ENCODE peak calls at places on chromosomes 7 and 10, in ten cellular contexts. One of them, this sample, is unnamed.

GRCh38 chr10:49651917-49652316 is 27.5 kb upstream of the C10orf53 start:
- DNase-seq in nephron progenitor cell: no peak
- DNase-seq in heart left ventricle: no peak
- DNase-seq in lung: peak; percentile 25
- DNase-seq in WTC11: no peak
- DNase-seq in choroid plexus epithelial cell: no peak
- DNase-seq in cardiac fibroblast: no peak
- DNase-seq in heart right ventricle: no peak
- DNase-seq in lower lobe of right lung: no peak
- DNase-seq in left lung: no peak
- DNase-seq in this sample: no peak

GRCh38 chr10:101903827-101904520 is 60.4 kb upstream of the KCNIP2 start:
- DNase-seq in nephron progenitor cell: no peak
- DNase-seq in heart left ventricle: no peak
- DNase-seq in lung: no peak
- DNase-seq in WTC11: no peak
- DNase-seq in choroid plexus epithelial cell: no peak
- DNase-seq in cardiac fibroblast: peak; percentile 21
- DNase-seq in heart right ventricle: no peak
- DNase-seq in lower lobe of right lung: no peak
- DNase-seq in left lung: no peak
- DNase-seq in this sample: no peak

GRCh38 chr10:642186-642890 is 47.1 kb downstream of the DIP2C start:
- DNase-seq in nephron progenitor cell: no peak
- DNase-seq in heart left ventricle: no peak
- DNase-seq in lung: no peak
- DNase-seq in WTC11: no peak
- DNase-seq in choroid plexus epithelial cell: no peak
- DNase-seq in cardiac fibroblast: no peak
- DNase-seq in heart right ventricle: no peak
- DNase-seq in lower lobe of right lung: peak; percentile 52
- DNase-seq in left lung: no peak
- DNase-seq in this sample: no peak

GRCh38 chr7:152073352-152073751 is 47.9 kb downstream of the GALNT11 start:
- DNase-seq in nephron progenitor cell: no peak
- DNase-seq in heart left ventricle: no peak
- DNase-seq in lung: no peak
- DNase-seq in WTC11: no peak
- DNase-seq in choroid plexus epithelial cell: no peak
- DNase-seq in cardiac fibroblast: no peak
- DNase-seq in heart right ventricle: no peak
- DNase-seq in lower lobe of right lung: no peak
- DNase-seq in left lung: no peak
- DNase-seq in this sample: no peak

GRCh38 chr10:66329116-66329515 is 596.7 kb upstream of the LRRTM3 start:
- DNase-seq in nephron progenitor cell: no peak
- DNase-seq in heart left ventricle: no peak
- DNase-seq in lung: no peak
- DNase-seq in WTC11: peak; percentile 12
- DNase-seq in choroid plexus epithelial cell: no peak
- DNase-seq in cardiac fibroblast: no peak
- DNase-seq in heart right ventricle: no peak
- DNase-seq in lower lobe of right lung: no peak
- DNase-seq in left lung: no peak
- DNase-seq in this sample: no peak

GRCh38 chr7:66380285-66380888 is 175.3 kb downstream of the TPST1 start:
- DNase-seq in nephron progenitor cell: no peak
- DNase-seq in heart left ventricle: no peak
- DNase-seq in lung: no peak
- DNase-seq in WTC11: no peak
- DNase-seq in choroid plexus epithelial cell: no peak
- DNase-seq in cardiac fibroblast: peak; percentile 81
- DNase-seq in heart right ventricle: no peak
- DNase-seq in lower lobe of right lung: no peak
- DNase-seq in left lung: no peak
- DNase-seq in this sample: no peak

GRCh38 chr7:36011588-36011965 is 141.5 kb upstream of the EEPD1 start:
- DNase-seq in nephron progenitor cell: no peak
- DNase-seq in heart left ventricle: no peak
- DNase-seq in lung: no peak
- DNase-seq in WTC11: peak; percentile 22
- DNase-seq in choroid plexus epithelial cell: peak; percentile 28
- DNase-seq in cardiac fibroblast: no peak
- DNase-seq in heart right ventricle: no peak
- DNase-seq in lower lobe of right lung: no peak
- DNase-seq in left lung: no peak
- DNase-seq in this sample: no peak

GRCh38 chr10:62244785-62245595 is 23.7 kb downstream of the RTKN2 start:
- DNase-seq in nephron progenitor cell: peak; percentile 18
- DNase-seq in heart left ventricle: peak; percentile 56
- DNase-seq in lung: no peak
- DNase-seq in WTC11: no peak
- DNase-seq in choroid plexus epithelial cell: peak; percentile 90
- DNase-seq in cardiac fibroblast: peak; percentile 92
- DNase-seq in heart right ventricle: peak; percentile 70
- DNase-seq in lower lobe of right lung: no peak
- DNase-seq in left lung: no peak
- DNase-seq in this sample: no peak

GRCh38 chr7:110801502-110801901 is 289.4 kb upstream of the LRRN3 start:
- DNase-seq in nephron progenitor cell: no peak
- DNase-seq in heart left ventricle: no peak
- DNase-seq in lung: no peak
- DNase-seq in WTC11: no peak
- DNase-seq in choroid plexus epithelial cell: no peak
- DNase-seq in cardiac fibroblast: no peak
- DNase-seq in heart right ventricle: no peak
- DNase-seq in lower lobe of right lung: no peak
- DNase-seq in left lung: no peak
- DNase-seq in this sample: no peak

GRCh38 chr10:50439806-50440205 is 183.9 kb downstream of the SGMS1 start:
- DNase-seq in nephron progenitor cell: no peak
- DNase-seq in heart left ventricle: no peak
- DNase-seq in lung: no peak
- DNase-seq in WTC11: no peak
- DNase-seq in choroid plexus epithelial cell: peak; percentile 42
- DNase-seq in cardiac fibroblast: peak; percentile 16
- DNase-seq in heart right ventricle: no peak
- DNase-seq in lower lobe of right lung: no peak
- DNase-seq in left lung: no peak
- DNase-seq in this sample: no peak

GRCh38 chr10:112834661-112835060 is 115.4 kb upstream of the TCF7L2 start:
- DNase-seq in nephron progenitor cell: no peak
- DNase-seq in heart left ventricle: no peak
- DNase-seq in lung: peak; percentile 67
- DNase-seq in WTC11: no peak
- DNase-seq in choroid plexus epithelial cell: no peak
- DNase-seq in cardiac fibroblast: no peak
- DNase-seq in heart right ventricle: no peak
- DNase-seq in lower lobe of right lung: peak; percentile 84
- DNase-seq in left lung: peak; percentile 66
- DNase-seq in this sample: no peak

GRCh38 chr10:131874991-131875451 is 25.8 kb upstream of the PPP2R2D start:
- DNase-seq in nephron progenitor cell: peak; percentile 90
- DNase-seq in heart left ventricle: peak; percentile 61
- DNase-seq in lung: peak; percentile 70
- DNase-seq in WTC11: peak; percentile 91
- DNase-seq in choroid plexus epithelial cell: peak; percentile 90
- DNase-seq in cardiac fibroblast: peak; percentile 83
- DNase-seq in heart right ventricle: peak; percentile 61
- DNase-seq in lower lobe of right lung: peak; percentile 77
- DNase-seq in left lung: peak; percentile 61
- DNase-seq in this sample: peak; percentile 86

GRCh38 chr10:65341323-65341922 is 1584.4 kb upstream of the LRRTM3 start:
- DNase-seq in nephron progenitor cell: no peak
- DNase-seq in heart left ventricle: peak; percentile 60
- DNase-seq in lung: no peak
- DNase-seq in WTC11: no peak
- DNase-seq in choroid plexus epithelial cell: peak; percentile 31
- DNase-seq in cardiac fibroblast: peak; percentile 57
- DNase-seq in heart right ventricle: peak; percentile 69
- DNase-seq in lower lobe of right lung: no peak
- DNase-seq in left lung: no peak
- DNase-seq in this sample: no peak

GRCh38 chr7:105012503-105013282 is 1.3 kb upstream of the KMT2E start:
- DNase-seq in nephron progenitor cell: peak; percentile 94
- DNase-seq in heart left ventricle: peak; percentile 100
- DNase-seq in lung: peak; percentile 100
- DNase-seq in WTC11: peak; percentile 97
- DNase-seq in choroid plexus epithelial cell: peak; percentile 99
- DNase-seq in cardiac fibroblast: peak; percentile 99
- DNase-seq in heart right ventricle: peak; percentile 100
- DNase-seq in lower lobe of right lung: peak; percentile 99
- DNase-seq in left lung: peak; percentile 100
- DNase-seq in this sample: peak; percentile 97
- TF ChIP-seq CTCF in nephron progenitor cell: no peak
- TF ChIP-seq CTCF in heart left ventricle: no peak
- TF ChIP-seq CTCF in lung: no peak
- TF ChIP-seq CTCF in WTC11: no peak
- TF ChIP-seq CTCF in choroid plexus epithelial cell: no peak
- TF ChIP-seq CTCF in cardiac fibroblast: no peak
- TF ChIP-seq CTCF in heart right ventricle: no peak
- TF ChIP-seq CTCF in lower lobe of right lung: no peak
- TF ChIP-seq CTCF in left lung: no peak
- TF ChIP-seq CTCF in this sample: no peak

DNA sequence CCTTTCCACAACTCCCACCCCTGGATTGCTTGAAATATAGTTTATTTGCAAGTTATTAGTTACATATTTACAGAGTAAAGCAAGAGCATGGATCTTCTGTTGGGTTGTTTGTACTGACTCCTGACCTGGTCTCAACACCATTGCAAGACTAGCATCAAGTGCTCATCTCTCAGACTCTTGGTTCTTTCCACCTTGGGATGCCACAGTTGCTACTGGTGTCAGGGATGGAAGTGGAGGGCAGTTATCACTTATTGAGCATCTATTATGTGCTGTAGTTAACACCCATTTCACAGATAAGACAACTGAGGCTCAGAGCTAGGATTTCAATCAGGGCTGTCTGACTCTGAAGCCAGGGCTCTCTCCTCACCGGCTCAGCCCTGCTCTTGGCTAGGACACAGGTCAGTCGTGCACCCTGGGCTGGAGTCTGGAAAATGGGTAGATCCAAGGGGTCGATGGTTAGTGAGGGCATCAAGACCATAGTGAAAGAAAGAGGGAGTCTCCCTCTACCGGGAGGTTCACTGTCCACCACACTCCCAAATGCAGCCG is 614 bp upstream of the ADAMTS14 start:
- DNase-seq in nephron progenitor cell: no peak
- DNase-seq in heart left ventricle: no peak
- DNase-seq in lung: no peak
- DNase-seq in WTC11: no peak
- DNase-seq in choroid plexus epithelial cell: no peak
- DNase-seq in cardiac fibroblast: no peak
- DNase-seq in heart right ventricle: no peak
- DNase-seq in lower lobe of right lung: no peak
- DNase-seq in left lung: no peak
- DNase-seq in this sample: no peak
- TF ChIP-seq CTCF in nephron progenitor cell: no peak
- TF ChIP-seq CTCF in heart left ventricle: peak; percentile 9
- TF ChIP-seq CTCF in lung: no peak
- TF ChIP-seq CTCF in WTC11: no peak
- TF ChIP-seq CTCF in choroid plexus epithelial cell: peak; percentile 24
- TF ChIP-seq CTCF in cardiac fibroblast: no peak
- TF ChIP-seq CTCF in heart right ventricle: no peak
- TF ChIP-seq CTCF in lower lobe of right lung: no peak
- TF ChIP-seq CTCF in left lung: no peak
- TF ChIP-seq CTCF in this sample: no peak

GRCh38 chr10:127368101-127368500 is 171.7 kb upstream of the INSYN2A start:
- DNase-seq in nephron progenitor cell: no peak
- DNase-seq in heart left ventricle: no peak
- DNase-seq in lung: no peak
- DNase-seq in WTC11: no peak
- DNase-seq in choroid plexus epithelial cell: no peak
- DNase-seq in cardiac fibroblast: no peak
- DNase-seq in heart right ventricle: no peak
- DNase-seq in lower lobe of right lung: no peak
- DNase-seq in left lung: no peak
- DNase-seq in this sample: no peak

GRCh38 chr10:127370601-127371000 is 174.2 kb upstream of the INSYN2A start:
- DNase-seq in nephron progenitor cell: no peak
- DNase-seq in heart left ventricle: no peak
- DNase-seq in lung: no peak
- DNase-seq in WTC11: no peak
- DNase-seq in choroid plexus epithelial cell: no peak
- DNase-seq in cardiac fibroblast: no peak
- DNase-seq in heart right ventricle: no peak
- DNase-seq in lower lobe of right lung: no peak
- DNase-seq in left lung: no peak
- DNase-seq in this sample: no peak

GRCh38 chr10:127364034-127364433 is 167.6 kb upstream of the INSYN2A start:
- DNase-seq in nephron progenitor cell: no peak
- DNase-seq in heart left ventricle: no peak
- DNase-seq in lung: no peak
- DNase-seq in WTC11: no peak
- DNase-seq in choroid plexus epithelial cell: no peak
- DNase-seq in cardiac fibroblast: no peak
- DNase-seq in heart right ventricle: no peak
- DNase-seq in lower lobe of right lung: no peak
- DNase-seq in left lung: no peak
- DNase-seq in this sample: no peak

GRCh38 chr10:127372361-127372760 is 176.0 kb upstream of the INSYN2A start:
- DNase-seq in nephron progenitor cell: no peak
- DNase-seq in heart left ventricle: no peak
- DNase-seq in lung: no peak
- DNase-seq in WTC11: no peak
- DNase-seq in choroid plexus epithelial cell: no peak
- DNase-seq in cardiac fibroblast: no peak
- DNase-seq in heart right ventricle: no peak
- DNase-seq in lower lobe of right lung: no peak
- DNase-seq in left lung: no peak
- DNase-seq in this sample: no peak

DNA sequence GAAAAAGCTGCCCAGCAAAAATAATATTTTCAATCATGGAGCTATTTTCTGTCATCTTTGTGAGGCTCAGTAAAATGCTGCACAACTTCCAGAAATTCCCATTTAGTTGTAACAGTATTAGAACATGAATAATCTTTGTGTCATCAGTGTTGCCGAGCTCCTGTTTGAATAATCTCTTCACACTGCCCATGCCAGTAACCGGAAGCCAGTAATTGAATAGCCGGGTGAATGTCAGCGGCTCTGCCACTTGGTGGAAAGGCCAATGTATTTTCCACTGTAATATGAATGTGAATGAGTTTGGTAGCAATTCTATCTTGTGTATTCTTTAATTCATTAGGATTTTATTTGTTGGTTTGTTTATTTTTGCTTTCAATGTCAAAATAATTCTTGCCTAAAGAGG is 172.5 kb upstream of the INSYN2A start:
- DNase-seq in nephron progenitor cell: no peak
- DNase-seq in heart left ventricle: no peak
- DNase-seq in lung: no peak
- DNase-seq in WTC11: no peak
- DNase-seq in choroid plexus epithelial cell: no peak
- DNase-seq in cardiac fibroblast: no peak
- DNase-seq in heart right ventricle: no peak
- DNase-seq in lower lobe of right lung: no peak
- DNase-seq in left lung: no peak
- DNase-seq in this sample: no peak
- TF ChIP-seq CTCF in nephron progenitor cell: no peak
- TF ChIP-seq CTCF in heart left ventricle: no peak
- TF ChIP-seq CTCF in lung: no peak
- TF ChIP-seq CTCF in WTC11: no peak
- TF ChIP-seq CTCF in choroid plexus epithelial cell: no peak
- TF ChIP-seq CTCF in cardiac fibroblast: no peak
- TF ChIP-seq CTCF in heart right ventricle: no peak
- TF ChIP-seq CTCF in lower lobe of right lung: no peak
- TF ChIP-seq CTCF in left lung: no peak
- TF ChIP-seq CTCF in this sample: no peak

GRCh38 chr10:29947701-29948060 is 111.7 kb downstream of the JCAD start:
- DNase-seq in nephron progenitor cell: no peak
- DNase-seq in heart left ventricle: no peak
- DNase-seq in lung: no peak
- DNase-seq in WTC11: no peak
- DNase-seq in choroid plexus epithelial cell: no peak
- DNase-seq in cardiac fibroblast: no peak
- DNase-seq in heart right ventricle: no peak
- DNase-seq in lower lobe of right lung: no peak
- DNase-seq in left lung: no peak
- DNase-seq in this sample: no peak
- TF ChIP-seq CTCF in nephron progenitor cell: no peak
- TF ChIP-seq CTCF in heart left ventricle: no peak
- TF ChIP-seq CTCF in lung: no peak
- TF ChIP-seq CTCF in WTC11: no peak
- TF ChIP-seq CTCF in choroid plexus epithelial cell: peak; percentile 9
- TF ChIP-seq CTCF in cardiac fibroblast: no peak
- TF ChIP-seq CTCF in heart right ventricle: no peak
- TF ChIP-seq CTCF in lower lobe of right lung: no peak
- TF ChIP-seq CTCF in left lung: no peak
- TF ChIP-seq CTCF in this sample: no peak